ENCODE peak calls at places on chromosomes 7 and 10, in four cellular contexts. Q, V, U and F are unnamed samples.

GRCh38 chr7:140317597-140317996 is 80.7 kb downstream of the SLC37A3 start:
- DNase-seq in Q (no peak), V (no peak), U (no peak), F (no peak)

GRCh38 chr10:2851544-2851943 is 215.8 kb upstream of the PFKP start:
- DNase-seq in Q (no peak), U (no peak), V (no peak), F (no peak)

GRCh38 chr10:71713135-71714040 is 6.2 kb downstream of the C10orf105 start:
- DNase-seq in Q (peak), U (peak), V (peak), F (peak)

GRCh38 chr7:26331789-26332188 is 40.1 kb downstream of the SNX10 start:
- DNase-seq in U (no peak), V (no peak), Q (no peak), F (no peak)

GRCh38 chr10:93079663-93080349 is 6.1 kb downstream of the CYP26A1 start:
- DNase-seq in Q (no peak), V (no peak), U (no peak), F (no peak)

GRCh38 chr10:32379314-32379949 is 32.5 kb upstream of the EPC1 start:
- DNase-seq in U (peak), V (peak), Q (no peak), F (peak)

GRCh38 chr7:43646603-43647313 is 63.9 kb downstream of the STK17A start:
- DNase-seq in Q (no peak), U (peak), V (peak), F (peak)

GRCh38 chr7:138243430-138243829 is 167.2 kb downstream of the AKR1D1 start:
- DNase-seq in Q (peak), V (peak), U (peak), F (no peak)

GRCh38 chr7:112970771-112971170 is 115.9 kb downstream of the GPR85 start:
- DNase-seq in Q (no peak), V (no peak), U (no peak), F (no peak)

GRCh38 chr7:54839538-54840213 is 80.7 kb upstream of the SEC61G start:
- DNase-seq in Q (peak), V (peak), U (peak), F (peak)

GRCh38 chr7:117458977-117459583 is 20.7 kb upstream of the CFTR start:
- DNase-seq in Q (no peak), V (peak), U (peak), F (no peak)

GRCh38 chr10:29873941-29874340 is 185.4 kb downstream of the JCAD start:
- DNase-seq in U (peak), Q (no peak), V (no peak), F (no peak)

GRCh38 chr7:3979956-3980643 is 679.0 kb downstream of the SDK1 start:
- DNase-seq in Q (no peak), V (peak), U (peak), F (no peak)

GRCh38 chr10:7523656-7524055 is 112.8 kb upstream of the SFMBT2 start:
- DNase-seq in V (no peak), U (no peak), Q (no peak), F (no peak)

GRCh38 chr10:124535731-124536495 is 74.3 kb downstream of the LHPP start:
- DNase-seq in V (no peak), Q (no peak), U (no peak), F (no peak)

GRCh38 chr7:104790440-104790839 is 223.6 kb upstream of the KMT2E start:
- DNase-seq in Q (no peak), U (no peak), V (no peak), F (no peak)

GRCh38 chr10:86658261-86658741 is 4.0 kb downstream of the OPN4 start:
- DNase-seq in Q (peak), V (no peak), U (no peak), F (no peak)

GRCh38 chr10:31652038-31652437 is 276.6 kb downstream of the ARHGAP12 start:
- DNase-seq in Q (no peak), U (no peak), V (no peak), F (no peak)

GRCh38 chr7:68892211-68892610 is 706.1 kb upstream of the AUTS2 start:
- DNase-seq in V (peak), U (peak), Q (no peak), F (no peak)

GRCh38 chr7:45701701-45702460 is 127.7 kb downstream of the ADCY1 start:
- DNase-seq in Q (no peak), V (no peak), U (no peak), F (no peak)

GRCh38 chr10:14036233-14036632 is 294.5 kb downstream of the FRMD4A start:
- DNase-seq in V (no peak), U (no peak), Q (no peak), F (no peak)

GRCh38 chr10:14035506-14035905 is 295.2 kb downstream of the FRMD4A start:
- DNase-seq in V (no peak), U (no peak), Q (no peak), F (no peak)

GRCh38 chr10:14032406-14032998 is 298.2 kb downstream of the FRMD4A start:
- DNase-seq in U (peak), V (no peak), Q (no peak), F (no peak)
- TF ChIP-seq CTCF in U (peak), V (peak), Q (peak), F (peak)

GRCh38 chr7:153887756-153888591 is 164.2 kb upstream of the DPP6 start:
- DNase-seq in U (no peak), Q (no peak), V (peak), F (no peak)
- H3K4me3 ChIP-seq in U (no peak), Q (peak), V (no peak), F (no peak)

DNA sequence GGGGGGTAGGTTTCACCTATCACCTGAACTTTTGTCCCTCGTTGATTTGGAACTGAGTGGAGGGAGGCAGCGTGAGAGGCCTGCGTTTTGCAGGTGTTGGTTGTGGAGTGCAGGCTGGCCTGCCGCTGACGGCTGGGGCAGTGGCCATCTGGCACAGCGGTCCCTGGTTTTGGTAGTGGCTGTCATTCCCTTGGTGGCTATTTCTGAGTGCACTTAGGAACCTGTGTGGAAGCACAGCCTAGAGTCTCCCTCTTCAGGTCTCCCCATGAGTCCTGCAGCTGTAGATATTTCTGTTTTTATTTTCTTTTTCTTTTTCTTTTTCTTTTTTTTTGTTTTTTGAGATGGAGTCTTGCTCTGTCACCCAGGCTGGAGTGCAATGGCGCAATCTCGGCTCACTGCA is 129.2 kb downstream of the CUL2 start:
- DNase-seq in U (no peak), V (peak), Q (no peak), F (peak)
- TF ChIP-seq CTCF in U (peak), V (peak), Q (no peak), F (peak)

GRCh38 chr7:20744913-20745587 is 41.6 kb downstream of the SP8 start:
- DNase-seq in U (peak), Q (no peak), V (peak), F (no peak)

GRCh38 chr7:20754001-20754400 is 32.7 kb downstream of the SP8 start:
- DNase-seq in Q (no peak), U (no peak), V (no peak), F (no peak)

GRCh38 chr7:20745716-20746115 is 41.0 kb downstream of the SP8 start:
- DNase-seq in U (no peak), Q (no peak), V (no peak), F (no peak)

GRCh38 chr7:20748853-20749252 is 37.8 kb downstream of the SP8 start:
- DNase-seq in U (no peak), Q (no peak), V (no peak), F (no peak)

DNA sequence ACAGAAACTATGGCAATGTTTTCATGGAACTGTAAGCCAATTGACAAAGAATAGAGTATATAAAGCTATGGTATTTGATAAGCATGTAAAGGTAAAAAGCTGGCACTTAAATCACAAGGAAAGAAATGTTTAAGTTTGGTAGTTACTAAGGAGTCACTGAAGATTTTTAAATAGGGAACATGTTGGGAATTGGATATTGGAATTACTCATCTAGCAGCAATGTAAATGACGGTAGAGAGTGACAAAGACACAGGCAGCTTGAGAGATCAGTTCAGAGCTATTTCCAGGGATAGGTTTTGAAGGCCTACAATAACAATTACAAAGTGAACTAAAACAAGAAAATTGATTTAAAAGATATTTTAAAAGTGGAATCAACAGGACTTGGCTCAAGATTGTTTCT is 36.8 kb downstream of the SP8 start:
- DNase-seq in Q (no peak), V (no peak), U (no peak), F (no peak)
- H3K4me3 ChIP-seq in Q (no peak), V (no peak), U (no peak), F (no peak)

DNA sequence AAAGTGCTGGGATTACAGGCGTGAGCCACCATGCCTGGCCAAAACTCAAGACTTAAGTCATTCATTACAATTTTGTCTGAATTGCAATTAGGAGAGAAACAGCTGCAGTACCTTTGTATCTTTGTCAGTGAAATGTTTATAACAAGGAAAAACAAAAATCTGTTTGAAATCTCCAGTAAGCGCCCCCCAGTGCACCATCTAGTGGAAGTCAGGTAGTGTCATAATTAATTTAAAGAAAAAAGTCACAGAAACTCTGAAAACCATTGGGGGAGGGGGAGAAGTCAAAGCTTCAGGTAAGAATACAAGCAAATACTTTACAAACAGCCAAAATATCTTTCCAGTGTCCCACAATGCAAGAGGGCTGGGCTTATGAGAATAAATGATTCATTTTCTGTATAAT is 2.8 kb downstream of the MPP7 start:
- DNase-seq in Q (no peak), V (no peak), U (no peak), F (peak)
- TF ChIP-seq CTCF in Q (no peak), V (peak), U (peak), F (peak)

DNA sequence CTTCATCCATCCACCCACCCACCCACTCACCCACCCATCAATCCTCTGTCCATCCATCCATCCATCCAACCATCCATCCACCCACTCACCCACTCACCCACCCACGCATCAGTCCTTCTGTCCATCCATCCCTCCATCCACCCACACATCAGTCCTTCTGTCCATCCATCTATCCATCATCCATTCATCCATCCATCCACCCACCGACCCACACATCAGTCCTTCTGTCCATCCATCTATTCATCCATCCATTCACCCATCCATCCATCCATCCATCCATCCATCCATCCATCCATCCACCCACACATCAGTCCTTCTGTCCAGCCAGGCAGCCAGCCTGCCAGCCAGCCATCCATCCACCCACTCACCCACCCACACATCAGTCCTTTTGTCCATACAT is 15.8 kb upstream of the GRIFIN start:
- DNase-seq in Q (no peak), V (no peak), U (no peak), F (no peak)
- H3K4me3 ChIP-seq in Q (no peak), V (no peak), U (no peak), F (no peak)

GRCh38 chr10:23522345-23522744 is 83.5 kb downstream of the OTUD1 start:
- DNase-seq in V (no peak), Q (no peak), U (peak), F (no peak)

GRCh38 chr10:23523251-23523650 is 84.4 kb downstream of the OTUD1 start:
- DNase-seq in U (no peak), Q (no peak), V (no peak), F (no peak)

GRCh38 chr10:23528419-23528818 is 89.5 kb downstream of the OTUD1 start:
- DNase-seq in Q (no peak), V (no peak), U (no peak), F (no peak)

GRCh38 chr10:23521735-23522134 is 82.9 kb downstream of the OTUD1 start:
- DNase-seq in U (no peak), Q (no peak), V (no peak), F (no peak)

GRCh38 chr10:23525406-23525805 is 86.5 kb downstream of the OTUD1 start:
- DNase-seq in U (peak), Q (no peak), V (peak), F (no peak)
- TF ChIP-seq CTCF in U (peak), Q (peak), V (no peak), F (peak)